ENCODE peak calls at places on chromosomes 1 and 21, in four cellular contexts. L is GM23338, E is kidney, P is sigmoid colon. X is an unnamed sample.

GRCh38 chr1:99465176-99465900 is 180.6 kb upstream of the PALMD start:
- DNase-seq in L (no peak), E (no peak), P (no peak), X (no peak)

GRCh38 chr1:225845633-225846259 is 35.8 kb downstream of the EPHX1 start:
- DNase-seq in L (peak; percentile 97), E (peak; percentile 87), P (peak; percentile 93), X (peak; percentile 86)

GRCh38 chr1:46148318-46148717 is 15.9 kb upstream of the PIK3R3 start:
- DNase-seq in L (no peak), E (no peak), P (no peak), X (no peak)

GRCh38 chr1:37028981-37029617 is 5.2 kb downstream of the GRIK3 start:
- DNase-seq in L (peak; percentile 70), E (no peak), P (no peak), X (no peak)

GRCh38 chr1:44545961-44546360 is 128.3 kb downstream of the TMEM53 start:
- DNase-seq in L (no peak), E (no peak), P (no peak), X (peak; percentile 87)

GRCh38 chr1:46246548-46247432 is 773 bp upstream of the RAD54L start:
- DNase-seq in L (peak; percentile 97), E (peak; percentile 89), P (peak; percentile 75), X (peak; percentile 21)

GRCh38 chr21:44939532-44940115 is at the start of gene SLX9:
- DNase-seq in L (peak; percentile 91), E (peak; percentile 94), P (peak; percentile 86), X (peak; percentile 85)

GRCh38 chr1:171814692-171815091 is 26.6 kb upstream of the DNM3 start:
- DNase-seq in L (no peak), E (no peak), P (no peak), X (no peak)

GRCh38 chr1:53061123-53061858 is 722 bp upstream of the PODN start:
- DNase-seq in L (no peak), E (peak; percentile 78), P (peak; percentile 88), X (no peak)

GRCh38 chr21:38898422-38899098 is 92.8 kb downstream of the ETS2 start:
- DNase-seq in L (no peak), E (no peak), P (no peak), X (peak; percentile 34)

GRCh38 chr1:116931016-116931918 is 21.6 kb downstream of the PTGFRN start:
- DNase-seq in L (no peak), E (no peak), P (peak; percentile 3), X (no peak)

GRCh38 chr1:97712980-97713379 is 207.9 kb downstream of the DPYD start:
- DNase-seq in L (no peak), E (no peak), P (no peak), X (no peak)

GRCh38 chr1:213984387-213985180 is 3.2 kb upstream of the PROX1 start:
- DNase-seq in L (peak; percentile 86), E (no peak), P (no peak), X (no peak)

GRCh38 chr1:161195171-161195570 is 3.7 kb downstream of the ADAMTS4 start:
- DNase-seq in L (no peak), E (peak; percentile 22), P (no peak), X (no peak)

GRCh38 chr1:67710417-67710816 is 25.4 kb downstream of the GADD45A start:
- DNase-seq in L (no peak), E (no peak), P (no peak), X (no peak)

GRCh38 chr21:36917487-36918158 is 48.8 kb downstream of the HLCS start:
- DNase-seq in L (peak; percentile 77), E (no peak), P (no peak), X (peak; percentile 56)

GRCh38 chr1:168301664-168302320 is 21.1 kb downstream of the TBX19 start:
- DNase-seq in L (no peak), E (no peak), P (no peak), X (peak; percentile 96)
- H3K27ac ChIP-seq in L (no peak overlapping the region), E (no peak overlapping the region), P (no peak overlapping the region), X (peak overlapping the region; percentile 85)

GRCh38 chr1:25874635-25875153 is 814 bp downstream of the PAQR7 start:
- DNase-seq in L (no peak), E (no peak), P (no peak), X (no peak)
- H3K27ac ChIP-seq in L (no peak overlapping the region), E (peak overlapping the region; percentile 93), P (peak overlapping the region; percentile 83), X (peak overlapping the region; percentile 95)

DNA sequence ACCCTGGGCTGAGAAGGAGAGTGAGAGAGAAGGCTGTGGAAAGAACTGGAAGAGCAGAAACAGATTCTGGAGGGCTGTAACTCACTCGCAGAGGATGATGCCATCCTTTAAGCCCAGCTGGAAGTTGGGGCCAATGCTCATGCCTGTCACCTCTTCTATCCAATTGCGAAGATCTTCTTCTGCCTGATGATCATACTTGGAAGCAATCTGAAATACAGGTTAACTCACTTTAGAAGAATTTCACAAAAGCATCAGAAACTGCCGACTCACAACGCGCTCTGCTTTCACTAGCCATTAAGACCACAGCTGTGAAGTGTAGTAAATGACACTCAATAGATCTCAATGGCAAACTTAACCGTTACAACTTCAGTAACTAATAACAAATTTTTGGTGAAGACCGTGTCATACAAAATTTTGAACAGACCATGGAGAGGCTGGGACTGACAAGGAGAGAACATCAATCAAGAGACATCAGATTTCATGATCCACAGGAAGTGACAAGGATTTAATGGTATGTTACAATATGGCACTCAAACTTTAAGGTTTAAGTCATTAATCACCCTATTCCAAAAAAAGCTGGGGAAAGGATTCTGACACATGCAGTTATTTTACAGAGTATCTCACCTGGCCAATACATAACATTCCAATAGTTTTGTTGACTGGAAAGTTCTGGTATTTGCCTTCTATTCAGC is 23.4 kb downstream of the CNN3 start:
- DNase-seq in L (no peak), E (no peak), P (no peak), X (peak; percentile 9)
- H3K27ac ChIP-seq in L (peak overlapping the region; percentile 33), E (peak overlapping the region; percentile 83), P (peak overlapping the region; percentile 51), X (no peak overlapping the region)

DNA sequence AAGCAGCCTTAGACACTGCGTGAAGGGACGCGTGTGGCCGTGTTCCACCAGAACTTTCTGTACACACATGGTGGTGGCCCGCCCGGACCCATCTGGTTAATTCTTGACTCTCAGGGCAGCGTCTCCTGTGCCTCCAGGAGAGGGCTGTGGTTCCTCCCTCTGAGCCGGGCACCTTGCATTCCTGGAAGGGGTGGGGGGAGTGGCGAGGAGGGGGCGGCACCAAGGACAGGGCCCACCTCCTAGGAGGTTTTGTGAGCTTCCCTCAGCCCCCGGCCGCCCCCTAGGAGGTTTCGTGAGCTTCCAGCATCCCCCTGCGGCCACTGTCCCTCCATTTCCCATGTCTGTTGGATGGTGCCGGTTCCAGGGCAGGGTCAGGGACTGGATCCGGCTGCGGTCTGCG is 28.9 kb downstream of the FAAP20 start:
- DNase-seq in L (peak; percentile 66), E (no peak), P (no peak), X (no peak)
- H3K27ac ChIP-seq in L (peak overlapping the region; percentile 45), E (no peak overlapping the region), P (no peak overlapping the region), X (no peak overlapping the region)

GRCh38 chr1:40045182-40045581 is 4.7 kb downstream of the CAP1 start:
- DNase-seq in L (no peak), E (no peak), P (no peak), X (no peak)
- H3K27ac ChIP-seq in L (no peak overlapping the region), E (no peak overlapping the region), P (no peak overlapping the region), X (peak overlapping the region; percentile 30)

GRCh38 chr1:24709748-24710416 is 35.4 kb upstream of the CLIC4 start:
- DNase-seq in L (no peak), E (no peak), P (no peak), X (no peak)
- H3K27ac ChIP-seq in L (no peak overlapping the region), E (no peak overlapping the region), P (no peak overlapping the region), X (no peak overlapping the region)

X was measured in RWPE1.